ENCODE peak calls at places on chromosome 7, in eight cellular contexts. B is cardiac fibroblast; Q is astrocyte of the spinal cord; Z is CD4-positive, alpha-beta memory T cell; P is gastrocnemius medialis; U is H7; I is tibial artery; A is right cardiac atrium. O is an unnamed sample.

GRCh38 chr7:732556-732955 is 5.5 kb upstream of the PRKAR1B start:
- DNase-seq in Z (no peak), B (no peak), A (no peak), Q (no peak), I (no peak), U (no peak), P (no peak), O (no peak)

GRCh38 chr7:74372511-74373111 is 81.1 kb upstream of the GTF2IRD1 start:
- DNase-seq in Z (no peak), Q (peak; percentile 15), U (peak; percentile 84), I (no peak), P (no peak), A (peak; percentile 88), B (peak; percentile 29), O (no peak)

GRCh38 chr7:107890493-107890961 is 456 bp upstream of the DLD start:
- DNase-seq in U (peak; percentile 43), I (no peak), Q (no peak), B (no peak), A (no peak), P (no peak), Z (no peak), O (no peak)

GRCh38 chr7:113086431-113086888 is at the start of gene GPR85:
- DNase-seq in Q (peak; percentile 72), B (peak; percentile 70), A (peak; percentile 87), U (peak; percentile 80), Z (peak; percentile 30), I (peak; percentile 29), P (no peak), O (no peak)

GRCh38 chr7:75038508-75038907 is 35.1 kb downstream of the RCC1L start:
- DNase-seq in Z (no peak), Q (no peak), I (no peak), P (no peak), U (peak; percentile 64), B (no peak), A (no peak), O (no peak)

GRCh38 chr7:83693281-83693680 is 44.3 kb upstream of the SEMA3E start:
- DNase-seq in I (no peak), P (no peak), B (no peak), U (no peak), Q (no peak), A (no peak), Z (no peak), O (no peak)

GRCh38 chr7:143318661-143319060 is 2.8 kb downstream of the CLCN1 start:
- DNase-seq in A (no peak), U (no peak), Q (peak; percentile 37), I (no peak), B (peak; percentile 59), Z (no peak), P (peak; percentile 67), O (no peak)

GRCh38 chr7:5360451-5360850 is 63.2 kb downstream of the TNRC18 start:
- DNase-seq in Q (no peak), Z (no peak), B (no peak), U (peak; percentile 55), I (no peak), P (no peak), A (no peak), O (no peak)

GRCh38 chr7:94431203-94431602 is 36.5 kb downstream of the COL1A2 start:
- DNase-seq in B (peak; percentile 38), I (no peak), Z (no peak), U (no peak), P (no peak), A (no peak), Q (no peak), O (no peak)

GRCh38 chr7:84274029-84274638 is 79.5 kb upstream of the SEMA3A start:
- DNase-seq in A (no peak), B (peak; percentile 50), U (no peak), Z (no peak), I (no peak), P (no peak), Q (no peak), O (no peak)

GRCh38 chr7:41133700-41134099 is 569.2 kb downstream of the INHBA start:
- DNase-seq in Q (no peak), Z (no peak), U (no peak), I (no peak), B (no peak), P (no peak), A (no peak), O (peak; percentile 4)

GRCh38 chr7:90180649-90181048 is 26.4 kb downstream of the STEAP1 start:
- DNase-seq in Q (no peak), Z (no peak), I (no peak), B (peak; percentile 35), A (no peak), P (no peak), U (no peak), O (no peak)

GRCh38 chr7:47378728-47379395 is 203.0 kb downstream of the TNS3 start:
- DNase-seq in Q (no peak), I (no peak), P (peak; percentile 38), B (no peak), A (no peak), Z (no peak), U (no peak), O (no peak)

GRCh38 chr7:47380325-47381131 is 201.4 kb downstream of the TNS3 start:
- DNase-seq in Q (peak; percentile 58), U (peak; percentile 72), A (peak; percentile 45), P (no peak), Z (no peak), I (no peak), B (peak; percentile 80), O (no peak)

GRCh38 chr7:47381132-47381495 is 200.8 kb downstream of the TNS3 start:
- DNase-seq in Z (no peak), A (no peak), P (no peak), U (no peak), I (no peak), B (no peak), Q (peak; percentile 32), O (no peak)

GRCh38 chr7:47377741-47378140 is 204.2 kb downstream of the TNS3 start:
- DNase-seq in U (no peak), Z (no peak), A (no peak), B (no peak), Q (no peak), P (no peak), I (no peak), O (no peak)

GRCh38 chr7:47379629-47380324 is 202.1 kb downstream of the TNS3 start:
- DNase-seq in I (peak; percentile 39), Q (peak; percentile 69), Z (no peak), U (peak; percentile 68), A (peak; percentile 94), P (no peak), B (peak; percentile 77), O (no peak)
- H3K4me3 ChIP-seq in I (peak overlapping the region; percentile 40), Q (no peak overlapping the region), Z (no peak overlapping the region), U (no peak overlapping the region), A (no peak overlapping the region), P (no peak overlapping the region), B (no peak overlapping the region), O (no peak overlapping the region)

DNA sequence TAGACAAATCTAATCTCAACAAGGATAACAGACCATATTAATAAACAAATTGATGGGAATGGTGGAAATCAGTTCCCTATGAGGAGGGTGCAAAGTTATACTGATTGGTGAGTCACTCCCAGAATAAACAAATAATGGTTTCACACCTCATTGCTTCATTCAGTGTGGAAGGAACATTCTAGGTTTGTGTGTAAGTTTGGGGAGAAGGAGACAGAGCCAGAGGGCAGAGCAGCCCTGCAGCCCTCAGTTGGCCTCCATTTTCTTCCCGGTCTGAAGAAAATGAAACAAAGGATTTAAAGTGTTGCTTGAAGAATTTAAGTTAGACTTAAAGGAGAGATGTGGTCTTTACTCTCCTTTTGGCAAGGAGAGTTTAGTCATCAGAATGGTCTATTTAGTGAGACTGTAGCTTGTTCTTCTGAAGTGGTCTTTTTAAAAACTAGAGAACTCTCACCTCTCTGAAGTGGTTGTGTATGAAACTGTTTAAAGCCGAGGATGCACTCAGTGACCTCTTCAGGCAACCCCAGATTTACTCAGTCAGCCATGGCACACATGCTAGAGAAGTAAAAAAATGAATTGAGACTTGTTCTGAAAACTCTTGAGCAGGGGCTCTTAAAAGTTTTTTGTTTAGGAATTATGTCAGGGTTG is 27.2 kb downstream of the IKZF1 start:
- DNase-seq in P (no peak), Z (peak; percentile 78), Q (no peak), U (no peak), B (no peak), A (no peak), I (no peak), O (no peak)
- H3K4me3 ChIP-seq in P (no peak overlapping the region), Z (peak overlapping the region; percentile 26), Q (no peak overlapping the region), U (no peak overlapping the region), B (no peak overlapping the region), A (no peak overlapping the region), I (no peak overlapping the region), O (peak overlapping the region; percentile 4)

GRCh38 chr7:149284850-149285580 is 23.0 kb downstream of the ZNF783 start:
- DNase-seq in U (peak; percentile 100), P (peak; percentile 95), B (peak; percentile 89), A (peak; percentile 97), Z (peak; percentile 98), Q (peak; percentile 87), I (peak; percentile 89), O (peak; percentile 70)
- H3K4me3 ChIP-seq in U (peak overlapping the region; percentile 83), P (peak overlapping the region; percentile 68), B (peak overlapping the region; percentile 71), A (peak overlapping the region; percentile 56), Z (peak overlapping the region; percentile 72), Q (peak overlapping the region; percentile 61), I (peak overlapping the region; percentile 71), O (peak overlapping the region; percentile 70)

GRCh38 chr7:128406147-128406985 is 3.4 kb downstream of the IMPDH1 start:
- DNase-seq in U (peak; percentile 57), A (no peak), Q (no peak), Z (no peak), P (no peak), I (no peak), B (no peak), O (no peak)
- H3K4me3 ChIP-seq in U (peak overlapping the region; percentile 72), A (peak overlapping the region; percentile 85), Q (peak overlapping the region; percentile 67), Z (no peak overlapping the region), P (peak overlapping the region; percentile 54), I (peak overlapping the region; percentile 62), B (peak overlapping the region; percentile 80), O (peak overlapping the region; percentile 31)

GRCh38 chr7:18414885-18415284 is 80.7 kb upstream of the HDAC9 start:
- DNase-seq in Z (no peak), P (no peak), U (no peak), I (no peak), Q (no peak), A (no peak), B (no peak), O (no peak)
- H3K4me3 ChIP-seq in Z (no peak overlapping the region), P (no peak overlapping the region), U (no peak overlapping the region), I (no peak overlapping the region), Q (no peak overlapping the region), A (no peak overlapping the region), B (no peak overlapping the region), O (no peak overlapping the region)

O was measured in GM12864.